ENCODE peak calls at places on chromosomes 3 and 15, in four cellular contexts. One of them, this sample, is unnamed.
A peak's percentile ranks its signal among the peaks of the same experiment; 100 is the strongest.

GRCh38 chr3:10774129-10774670 is 41.8 kb upstream of the SLC6A11 start:
- DNase-seq in substantia nigra: no peak
- DNase-seq in choroid plexus epithelial cell: no peak
- DNase-seq in cardiac muscle cell: no peak
- DNase-seq in this sample: no peak

GRCh38 chr15:64905119-64905831 is 6.4 kb upstream of the ANKDD1A start:
- DNase-seq in substantia nigra: peak; percentile 61
- DNase-seq in choroid plexus epithelial cell: peak; percentile 75
- DNase-seq in cardiac muscle cell: peak; percentile 83
- DNase-seq in this sample: peak; percentile 97

GRCh38 chr3:49025005-49025792 is 3.3 kb downstream of the NDUFAF3 start:
- DNase-seq in substantia nigra: no peak
- DNase-seq in choroid plexus epithelial cell: no peak
- DNase-seq in cardiac muscle cell: no peak
- DNase-seq in this sample: no peak

GRCh38 chr15:34241376-34242350 is 16.8 kb downstream of the EMC4 start:
- DNase-seq in substantia nigra: no peak
- DNase-seq in choroid plexus epithelial cell: peak; percentile 78
- DNase-seq in cardiac muscle cell: peak; percentile 60
- DNase-seq in this sample: peak; percentile 30

GRCh38 chr3:150286390-150287147 is 121.5 kb upstream of the TSC22D2 start:
- DNase-seq in substantia nigra: no peak
- DNase-seq in choroid plexus epithelial cell: peak; percentile 79
- DNase-seq in cardiac muscle cell: peak; percentile 64
- DNase-seq in this sample: no peak

GRCh38 chr3:33134026-33134625 is 20.3 kb downstream of the CRTAP start:
- DNase-seq in substantia nigra: no peak
- DNase-seq in choroid plexus epithelial cell: no peak
- DNase-seq in cardiac muscle cell: no peak
- DNase-seq in this sample: no peak

GRCh38 chr3:126126811-126127431 is 43.0 kb upstream of the SLC41A3 start:
- DNase-seq in substantia nigra: no peak
- DNase-seq in choroid plexus epithelial cell: no peak
- DNase-seq in cardiac muscle cell: no peak
- DNase-seq in this sample: no peak

GRCh38 chr3:127833281-127834032 is 11.1 kb upstream of the MGLL start:
- DNase-seq in substantia nigra: no peak
- DNase-seq in choroid plexus epithelial cell: no peak
- DNase-seq in cardiac muscle cell: no peak
- DNase-seq in this sample: no peak

GRCh38 chr3:153138267-153139210 is 23.5 kb upstream of the RAP2B start:
- DNase-seq in substantia nigra: no peak
- DNase-seq in choroid plexus epithelial cell: peak; percentile 95
- DNase-seq in cardiac muscle cell: peak; percentile 87
- DNase-seq in this sample: peak; percentile 23

GRCh38 chr3:39106281-39107055 is 959 bp downstream of the GORASP1 start:
- DNase-seq in substantia nigra: no peak
- DNase-seq in choroid plexus epithelial cell: peak; percentile 62
- DNase-seq in cardiac muscle cell: peak; percentile 46
- DNase-seq in this sample: peak; percentile 31

GRCh38 chr3:71430941-71431552 is 152.5 kb downstream of the FOXP1 start:
- DNase-seq in substantia nigra: no peak
- DNase-seq in choroid plexus epithelial cell: peak; percentile 29
- DNase-seq in cardiac muscle cell: no peak
- DNase-seq in this sample: no peak

GRCh38 chr15:70715840-70716510 is 47.4 kb downstream of the UACA start:
- DNase-seq in substantia nigra: no peak
- DNase-seq in choroid plexus epithelial cell: peak; percentile 56
- DNase-seq in cardiac muscle cell: no peak
- DNase-seq in this sample: no peak

GRCh38 chr3:107599755-107600122 is 77.0 kb downstream of the BBX start:
- DNase-seq in substantia nigra: no peak
- DNase-seq in choroid plexus epithelial cell: no peak
- DNase-seq in cardiac muscle cell: no peak
- DNase-seq in this sample: no peak

GRCh38 chr15:101455291-101455916 is 34.1 kb downstream of the PCSK6 start:
- DNase-seq in substantia nigra: peak; percentile 79
- DNase-seq in choroid plexus epithelial cell: no peak
- DNase-seq in cardiac muscle cell: no peak
- DNase-seq in this sample: no peak

GRCh38 chr3:167318306-167318705 is 61.8 kb downstream of the ZBBX start:
- DNase-seq in substantia nigra: no peak
- DNase-seq in choroid plexus epithelial cell: no peak
- DNase-seq in cardiac muscle cell: no peak
- DNase-seq in this sample: no peak

GRCh38 chr15:55239440-55240124 is 42.8 kb upstream of the RSL24D1 start:
- DNase-seq in substantia nigra: no peak
- DNase-seq in choroid plexus epithelial cell: no peak
- DNase-seq in cardiac muscle cell: no peak
- DNase-seq in this sample: no peak

GRCh38 chr15:90859234-90860131 is 8.9 kb upstream of the FURIN start:
- DNase-seq in substantia nigra: no peak
- DNase-seq in choroid plexus epithelial cell: no peak
- DNase-seq in cardiac muscle cell: peak; percentile 8
- DNase-seq in this sample: peak; percentile 71

GRCh38 chr3:59857589-59858346 is 807.9 kb upstream of the CFAP20DC start:
- DNase-seq in substantia nigra: peak; percentile 46
- DNase-seq in choroid plexus epithelial cell: peak; percentile 92
- DNase-seq in cardiac muscle cell: peak; percentile 87
- DNase-seq in this sample: peak; percentile 12

GRCh38 chr3:36477655-36478054 is 97.4 kb downstream of the STAC start:
- DNase-seq in substantia nigra: no peak
- DNase-seq in choroid plexus epithelial cell: no peak
- DNase-seq in cardiac muscle cell: peak; percentile 26
- DNase-seq in this sample: no peak

GRCh38 chr3:157112536-157112935 is 47.4 kb downstream of the CCNL1 start:
- DNase-seq in substantia nigra: no peak
- DNase-seq in choroid plexus epithelial cell: no peak
- DNase-seq in cardiac muscle cell: peak; percentile 66
- DNase-seq in this sample: no peak

GRCh38 chr3:140859592-140860336 is 81.9 kb upstream of the SLC25A36 start:
- DNase-seq in substantia nigra: no peak
- DNase-seq in choroid plexus epithelial cell: peak; percentile 6
- DNase-seq in cardiac muscle cell: no peak
- DNase-seq in this sample: no peak

GRCh38 chr15:57675481-57676181 is 30.9 kb upstream of the POLR2M start:
- DNase-seq in substantia nigra: no peak
- DNase-seq in choroid plexus epithelial cell: no peak
- DNase-seq in cardiac muscle cell: no peak
- DNase-seq in this sample: no peak

GRCh38 chr3:51967384-51968174 is at the start of gene PCBP4:
- DNase-seq in substantia nigra: peak; percentile 75
- DNase-seq in choroid plexus epithelial cell: no peak
- DNase-seq in cardiac muscle cell: peak; percentile 51
- DNase-seq in this sample: peak; percentile 78

GRCh38 chr3:55454611-55455010 is 32.5 kb downstream of the WNT5A start:
- DNase-seq in substantia nigra: no peak
- DNase-seq in choroid plexus epithelial cell: no peak
- DNase-seq in cardiac muscle cell: no peak
- DNase-seq in this sample: no peak

GRCh38 chr15:95300958-95301357 is 1029.5 kb upstream of the NR2F2 start:
- DNase-seq in substantia nigra: no peak
- DNase-seq in choroid plexus epithelial cell: peak; percentile 65
- DNase-seq in cardiac muscle cell: peak; percentile 79
- DNase-seq in this sample: no peak

GRCh38 chr15:28027714-28028076 is 71.4 kb downstream of the OCA2 start:
- DNase-seq in substantia nigra: no peak
- DNase-seq in choroid plexus epithelial cell: no peak
- DNase-seq in cardiac muscle cell: no peak
- DNase-seq in this sample: no peak

GRCh38 chr3:31226331-31226730 is 306.4 kb upstream of the STT3B start:
- DNase-seq in substantia nigra: no peak
- DNase-seq in choroid plexus epithelial cell: no peak
- DNase-seq in cardiac muscle cell: no peak
- DNase-seq in this sample: no peak

GRCh38 chr3:114694251-114694650 is 400.4 kb downstream of the TIGIT start:
- DNase-seq in substantia nigra: no peak
- DNase-seq in choroid plexus epithelial cell: no peak
- DNase-seq in cardiac muscle cell: no peak
- DNase-seq in this sample: no peak